ENCODE peak calls at places on chromosome 13, in six cellular contexts. A is transverse colon, H is spleen, G is GM12891, L is Panc1, V is sigmoid colon. J is an unnamed sample.

GRCh38 chr13:49997935-49998334 is 1.1 kb downstream of the TRIM13 start:
- DNase-seq in H (no peak), A (no peak), G (no peak), L (no peak), V (no peak), J (no peak)

GRCh38 chr13:52999093-52999696 is 29.4 kb upstream of the OLFM4 start:
- DNase-seq in V (no peak), A (no peak), H (no peak), L (no peak), G (no peak), J (no peak)

GRCh38 chr13:39623466-39623865 is 20.5 kb upstream of the LHFPL6 start:
- DNase-seq in A (no peak), V (no peak), L (no peak), H (no peak), G (no peak), J (no peak)

GRCh38 chr13:66585669-66586203 is 644.4 kb downstream of the PCDH9 start:
- DNase-seq in A (no peak), G (no peak), V (no peak), L (no peak), H (no peak), J (no peak)

GRCh38 chr13:48962281-48962680 is 13.4 kb upstream of the FNDC3A start:
- DNase-seq in H (no peak), G (no peak), A (no peak), V (no peak), L (no peak), J (no peak)

GRCh38 chr13:75271851-75272250 is 210.1 kb downstream of the TBC1D4 start:
- DNase-seq in L (no peak), A (no peak), V (no peak), G (no peak), H (no peak), J (no peak)

GRCh38 chr13:30443957-30444404 is 21.7 kb downstream of the UBE2L5 start:
- DNase-seq in L (no peak), H (peak; percentile 84), G (no peak), V (no peak), A (no peak), J (no peak)

GRCh38 chr13:40148742-40149141 is 493.3 kb downstream of the COG6 start:
- DNase-seq in A (no peak), H (no peak), G (no peak), L (no peak), V (no peak), J (no peak)

GRCh38 chr13:52695856-52696255 is 43.2 kb downstream of the SUGT1 start:
- DNase-seq in H (no peak), L (no peak), G (no peak), A (no peak), V (no peak), J (no peak)

GRCh38 chr13:77002590-77003190 is 10.8 kb downstream of the CLN5 start:
- DNase-seq in V (no peak), L (no peak), H (no peak), G (no peak), A (no peak), J (no peak)

GRCh38 chr13:27170521-27171243 is 929 bp downstream of the USP12 start:
- DNase-seq in H (peak; percentile 90), V (peak; percentile 76), A (peak; percentile 49), G (peak; percentile 13), L (no peak), J (no peak)

GRCh38 chr13:88586263-88586662 is 915.1 kb downstream of the SLITRK5 start:
- DNase-seq in A (no peak), H (no peak), L (no peak), G (no peak), V (no peak), J (no peak)

GRCh38 chr13:28329395-28330158 is 165.4 kb downstream of the FLT1 start:
- DNase-seq in L (no peak), V (no peak), G (no peak), H (no peak), A (no peak), J (no peak)

GRCh38 chr13:45529758-45530157 is 65.0 kb downstream of the COG3 start:
- DNase-seq in L (no peak), V (no peak), G (no peak), A (no peak), H (no peak), J (no peak)

GRCh38 chr13:45522571-45522970 is 57.8 kb downstream of the COG3 start:
- DNase-seq in G (no peak), A (no peak), L (no peak), H (no peak), V (no peak), J (peak; percentile 86)

GRCh38 chr13:45527699-45528462 is 63.1 kb downstream of the COG3 start:
- DNase-seq in V (no peak), L (no peak), A (no peak), G (no peak), H (no peak), J (no peak)
- TF ChIP-seq POLR2AphosphoS5 in V (no peak), L (no peak), A (no peak), G (no peak), H (no peak), J (no peak)

GRCh38 chr13:100088648-100089601 is at the start of gene PCCA:
- DNase-seq in V (peak; percentile 97), G (peak; percentile 92), L (peak; percentile 45), H (peak; percentile 96), A (peak; percentile 97), J (no peak)
- TF ChIP-seq POLR2AphosphoS5 in V (peak; percentile 50), G (no peak), L (peak; percentile 67), H (peak; percentile 86), A (peak; percentile 88), J (peak; percentile 79)

GRCh38 chr13:46332772-46333171 is 54.3 kb downstream of the RUBCNL start:
- DNase-seq in L (no peak), H (no peak), V (no peak), A (no peak), G (no peak), J (no peak)

GRCh38 chr13:46339035-46339666 is 47.9 kb downstream of the RUBCNL start:
- DNase-seq in L (no peak), H (no peak), V (no peak), G (no peak), A (peak; percentile 31), J (no peak)

GRCh38 chr13:46334008-46334407 is 53.0 kb downstream of the RUBCNL start:
- DNase-seq in L (no peak), A (no peak), G (no peak), H (no peak), V (no peak), J (no peak)

GRCh38 chr13:46329624-46330023 is 57.4 kb downstream of the RUBCNL start:
- DNase-seq in V (no peak), H (no peak), A (no peak), G (no peak), L (no peak), J (no peak)

GRCh38 chr13:46334423-46334822 is 52.6 kb downstream of the RUBCNL start:
- DNase-seq in L (no peak), V (no peak), A (no peak), H (no peak), G (no peak), J (no peak)
- TF ChIP-seq POLR2AphosphoS5 in L (no peak), V (no peak), A (no peak), H (no peak), G (no peak), J (no peak)

GRCh38 chr13:45335397-45336024 is 5.5 kb downstream of the TPT1 start:
- DNase-seq in G (no peak), L (no peak), V (no peak), A (no peak), H (no peak), J (no peak)
- TF ChIP-seq POLR2AphosphoS5 in G (peak; percentile 69), L (peak; percentile 68), V (no peak), A (no peak), H (no peak), J (peak; percentile 56)

GRCh38 chr13:34335662-34336007 is 517.7 kb downstream of the RFC3 start:
- DNase-seq in V (no peak), L (no peak), H (no peak), A (no peak), G (no peak), J (no peak)
- TF ChIP-seq POLR2AphosphoS5 in V (no peak), L (no peak), H (no peak), A (no peak), G (no peak), J (no peak)

DNA sequence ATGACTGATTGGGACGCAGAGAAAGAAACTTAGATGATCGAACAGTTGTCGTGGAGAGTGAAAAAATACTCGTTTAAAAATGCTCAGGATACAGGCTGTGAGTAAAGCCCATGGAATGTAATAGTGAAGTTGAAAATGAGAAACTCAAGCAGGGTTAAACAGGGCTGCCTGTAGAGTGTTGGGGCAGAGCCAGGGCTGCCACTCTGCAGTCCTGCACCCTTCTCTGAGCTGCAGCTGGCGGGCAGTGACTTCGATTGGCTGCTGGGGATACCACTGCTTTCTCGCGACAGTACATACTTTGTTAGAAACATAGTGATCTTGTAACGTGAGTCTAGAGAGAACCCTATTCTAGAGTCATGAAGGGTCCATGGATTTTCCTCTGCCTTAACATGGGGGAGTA is 95.4 kb downstream of the ARHGEF7 start:
- DNase-seq in V (no peak), G (no peak), A (no peak), H (no peak), L (no peak), J (no peak)
- TF ChIP-seq POLR2AphosphoS5 in V (no peak), G (no peak), A (no peak), H (no peak), L (no peak), J (no peak)

GRCh38 chr13:31950121-31950810 is 81.3 kb upstream of the FRY start:
- DNase-seq in L (no peak), A (no peak), G (no peak), H (no peak), V (no peak), J (no peak)
- TF ChIP-seq POLR2AphosphoS5 in L (no peak), A (no peak), G (no peak), H (no peak), V (no peak), J (no peak)

GRCh38 chr13:24630851-24631341 is 49.3 kb upstream of the ATP12A start:
- DNase-seq in H (no peak), V (no peak), A (no peak), G (no peak), L (no peak), J (no peak)
- TF ChIP-seq POLR2AphosphoS5 in H (no peak), V (no peak), A (no peak), G (no peak), L (no peak), J (no peak)